ENCODE peak calls at places on chromosome 17, in four cellular contexts. S, F, J and X are unnamed samples.

GRCh38 chr17:41970901-41971331 is 4.3 kb downstream of the CNP start:
- DNase-seq in S (no peak), F (no peak), J (no peak), X (no peak)

GRCh38 chr17:79311373-79311772 is 236.7 kb downstream of the ENGASE start:
- DNase-seq in S (no peak), F (no peak), J (no peak), X (no peak)

GRCh38 chr17:64277831-64278562 is 14.9 kb upstream of the TEX2 start:
- DNase-seq in S (no peak), F (no peak), J (no peak), X (no peak)

GRCh38 chr17:61314368-61315078 is 85.1 kb upstream of the TBX2 start:
- DNase-seq in S (peak), F (no peak), J (peak), X (no peak)

GRCh38 chr17:7582401-7583252 is 1.0 kb upstream of the MPDU1 start:
- DNase-seq in S (no peak), F (no peak), J (no peak), X (no peak)

GRCh38 chr17:27295945-27296344 is 2.0 kb downstream of the WSB1 start:
- DNase-seq in S (peak), F (no peak), J (no peak), X (no peak)

GRCh38 chr17:32870969-32871368 is 6.0 kb downstream of the MYO1D start:
- DNase-seq in S (peak), F (no peak), J (no peak), X (no peak)

GRCh38 chr17:55230716-55231115 is 34.0 kb upstream of the HLF start:
- DNase-seq in S (no peak), F (no peak), J (no peak), X (no peak)

GRCh38 chr17:39576187-39576586 is 31.5 kb downstream of the NEUROD2 start:
- DNase-seq in S (no peak), F (peak), J (no peak), X (no peak)

DNA sequence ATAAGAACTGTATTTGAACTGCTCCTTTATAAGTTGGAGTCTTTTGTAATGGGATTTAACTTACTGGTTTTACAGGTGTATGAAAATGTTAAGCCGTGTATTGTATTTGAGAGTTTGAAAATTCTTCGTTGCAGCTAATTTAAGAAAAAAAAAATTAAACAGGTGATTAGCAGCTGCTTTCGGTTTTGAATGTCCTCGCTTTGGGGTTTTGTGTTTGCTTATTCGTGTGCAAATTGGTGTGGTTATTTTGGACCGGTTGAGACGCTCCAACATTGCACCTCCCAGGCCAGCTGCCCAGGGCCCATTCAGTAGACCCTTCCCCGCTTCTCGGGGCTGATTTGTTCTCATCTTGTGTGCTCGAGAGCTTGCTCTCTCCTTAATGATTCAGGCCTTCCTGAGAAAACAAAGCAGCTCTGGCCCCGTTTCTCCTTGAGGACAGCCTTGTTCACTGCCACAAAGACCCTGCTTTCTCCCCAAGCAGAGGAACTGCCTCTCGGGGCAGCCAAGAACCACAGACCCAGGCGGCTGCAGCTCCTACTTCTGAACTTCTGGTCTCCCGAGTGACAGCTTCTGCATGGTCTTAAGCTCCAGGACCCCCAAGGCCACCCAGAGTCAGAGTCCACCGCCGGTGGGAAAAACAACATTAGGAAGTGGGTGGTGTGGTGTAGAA is 100.5 kb downstream of the MSI2 start:
- DNase-seq in S (no peak), F (no peak), J (no peak), X (no peak)
- TF ChIP-seq CTCF in S (no peak), F (no peak), J (no peak), X (no peak)

GRCh38 chr17:28878981-28879380 is 18.6 kb downstream of the FLOT2 start:
- DNase-seq in S (peak), F (no peak), J (no peak), X (no peak)
- TF ChIP-seq CTCF in S (peak), F (peak), J (no peak), X (peak)

GRCh38 chr17:46061435-46061834 is 62.4 kb downstream of the STH start:
- DNase-seq in S (peak), F (no peak), J (no peak), X (no peak)
- TF ChIP-seq CTCF in S (peak), F (peak), J (peak), X (peak)

GRCh38 chr17:68511254-68511670 is 968 bp upstream of the PRKAR1A start:
- DNase-seq in S (no peak), F (no peak), J (no peak), X (no peak)
- TF ChIP-seq CTCF in S (no peak), F (peak), J (no peak), X (no peak)

GRCh38 chr17:45801386-45801785 is 17.3 kb downstream of the CRHR1 start:
- DNase-seq in S (no peak), F (no peak), J (no peak), X (no peak)
- TF ChIP-seq CTCF in S (no peak), F (no peak), J (no peak), X (no peak)

GRCh38 chr17:4161179-4161559 is 18.2 kb downstream of the CYB5D2 start:
- DNase-seq in S (peak), F (no peak), J (no peak), X (no peak)
- TF ChIP-seq CTCF in S (peak), F (no peak), J (no peak), X (no peak)

GRCh38 chr17:17886253-17886652 is 49.5 kb upstream of the SREBF1 start:
- DNase-seq in S (no peak), F (no peak), J (peak), X (peak)

GRCh38 chr17:17884281-17885028 is 47.7 kb upstream of the SREBF1 start:
- DNase-seq in S (no peak), F (no peak), J (no peak), X (no peak)

GRCh38 chr17:17886747-17887146 is 50.0 kb upstream of the SREBF1 start:
- DNase-seq in S (no peak), F (no peak), J (no peak), X (no peak)

GRCh38 chr17:17883801-17884200 is 47.0 kb upstream of the SREBF1 start:
- DNase-seq in S (no peak), F (no peak), J (no peak), X (no peak)

GRCh38 chr17:17885029-17885351 is 48.2 kb upstream of the SREBF1 start:
- DNase-seq in S (no peak), F (no peak), J (no peak), X (no peak)
- TF ChIP-seq CTCF in S (no peak), F (no peak), J (no peak), X (no peak)

DNA sequence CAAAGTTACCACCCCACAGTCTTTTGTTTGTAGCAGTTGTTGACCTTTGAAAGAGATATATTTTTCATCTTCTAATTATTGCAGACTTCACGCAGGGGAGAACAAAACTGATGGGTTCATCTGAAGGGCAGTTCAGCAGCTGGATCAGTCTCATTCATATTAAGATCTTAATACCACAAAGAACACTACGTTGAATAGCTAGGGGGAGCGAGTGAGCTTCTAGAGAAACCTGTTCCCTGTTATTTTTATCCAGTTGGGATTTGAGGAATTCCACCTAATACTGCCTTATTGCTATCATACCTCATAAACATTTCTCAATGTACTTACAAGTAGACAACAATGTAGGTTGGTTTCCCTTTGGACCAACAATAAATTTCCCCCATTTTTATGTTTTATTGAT is 306.1 kb upstream of the KIF2B start:
- DNase-seq in S (peak), F (no peak), J (no peak), X (no peak)
- TF ChIP-seq CTCF in S (no peak), F (peak), J (no peak), X (peak)

GRCh38 chr17:19785854-19786253 is 37.8 kb upstream of the ALDH3A1 start:
- DNase-seq in S (peak), F (no peak), J (no peak), X (no peak)
- TF ChIP-seq CTCF in S (no peak), F (no peak), J (no peak), X (peak)